ENCODE peak calls at places on chromosomes 5 and 9, in nine cellular contexts. M, P, U, Q, T, N, F, D and R are unnamed samples.

GRCh38 chr5:74017786-74018211 is 391.8 kb downstream of the ARHGEF28 start:
- DNase-seq in M (peak), F (peak), D (no peak), P (no peak), Q (peak), N (no peak), U (no peak), T (no peak), R (no peak)

GRCh38 chr5:163489745-163490075 is 15.7 kb upstream of the MAT2B start:
- DNase-seq in N (no peak), F (no peak), Q (no peak), P (no peak), U (no peak), T (no peak), D (no peak), M (no peak), R (no peak)

GRCh38 chr5:172719211-172719610 is 51.8 kb downstream of the DUSP1 start:
- DNase-seq in U (no peak), M (no peak), N (no peak), T (no peak), P (no peak), F (no peak), Q (no peak), D (no peak), R (no peak)

GRCh38 chr9:90029996-90030395 is 425.2 kb downstream of the GADD45G start:
- DNase-seq in M (no peak), F (no peak), N (no peak), U (no peak), D (no peak), P (no peak), Q (peak), T (no peak), R (no peak)

GRCh38 chr5:40914835-40915234 is 5.5 kb downstream of the C7 start:
- DNase-seq in Q (no peak), U (no peak), P (no peak), N (no peak), M (peak), F (no peak), D (no peak), T (no peak), R (no peak)

GRCh38 chr5:138536665-138537315 is 6.2 kb downstream of the ETF1 start:
- DNase-seq in Q (no peak), U (no peak), F (no peak), M (peak), N (no peak), P (no peak), T (no peak), D (no peak), R (no peak)

GRCh38 chr9:20284601-20285289 is 337.6 kb downstream of the MLLT3 start:
- DNase-seq in D (no peak), T (no peak), Q (no peak), U (no peak), P (no peak), N (no peak), M (no peak), F (no peak), R (no peak)

GRCh38 chr5:108788142-108788541 is 40.4 kb downstream of the FER start:
- DNase-seq in T (peak), M (no peak), F (no peak), Q (no peak), U (no peak), D (no peak), N (no peak), P (peak), R (no peak)

GRCh38 chr5:16869821-16870796 is 66.0 kb downstream of the MYO10 start:
- DNase-seq in P (no peak), U (no peak), D (no peak), F (no peak), T (no peak), N (no peak), Q (peak), M (no peak), R (no peak)

GRCh38 chr5:11719888-11720481 is 184.3 kb downstream of the CTNND2 start:
- DNase-seq in P (no peak), D (no peak), Q (peak), U (no peak), M (no peak), F (peak), T (peak), N (peak), R (peak)

GRCh38 chr9:122016309-122016708 is 76.8 kb downstream of the TTLL11 start:
- DNase-seq in D (no peak), U (no peak), T (no peak), P (no peak), F (no peak), N (no peak), M (no peak), Q (no peak), R (no peak)

GRCh38 chr5:111072949-111073682 is 1.6 kb downstream of the TSLP start:
- DNase-seq in T (peak), P (peak), U (peak), Q (no peak), M (peak), N (peak), F (peak), D (peak), R (no peak)

GRCh38 chr9:129291041-129291501 is 113.0 kb upstream of the IER5L start:
- DNase-seq in D (peak), P (peak), Q (no peak), N (no peak), T (no peak), M (no peak), U (no peak), F (no peak), R (no peak)

GRCh38 chr9:37636511-37637474 is 14.0 kb upstream of the FRMPD1 start:
- DNase-seq in D (no peak), P (no peak), F (no peak), U (no peak), Q (no peak), T (no peak), N (peak), M (no peak), R (no peak)

GRCh38 chr5:61162832-61163567 is 732 bp upstream of the SMIM15 start:
- DNase-seq in N (peak), D (no peak), P (no peak), Q (peak), F (peak), M (peak), T (no peak), U (no peak), R (peak)

GRCh38 chr9:116285320-116285719 is 131.7 kb downstream of the PAPPA start:
- DNase-seq in Q (no peak), M (no peak), P (no peak), D (no peak), U (no peak), F (no peak), T (no peak), N (no peak), R (no peak)

GRCh38 chr9:21465859-21466518 is 16.1 kb downstream of the IFNE start:
- DNase-seq in T (no peak), D (no peak), M (peak), N (no peak), Q (peak), F (peak), P (no peak), U (no peak), R (peak)

GRCh38 chr9:18605763-18606162 is 131.8 kb downstream of the ADAMTSL1 start:
- DNase-seq in T (peak), P (peak), N (peak), M (peak), Q (no peak), F (peak), D (no peak), U (no peak), R (no peak)

GRCh38 chr5:1315709-1316587 is 21.1 kb upstream of the TERT start:
- DNase-seq in T (peak), P (peak), U (peak), Q (peak), M (peak), F (no peak), N (peak), D (peak), R (peak)

GRCh38 chr5:44987026-44987425 is 178.3 kb downstream of the MRPS30 start:
- DNase-seq in D (no peak), M (no peak), P (no peak), N (no peak), Q (no peak), F (no peak), T (no peak), U (no peak), R (no peak)

DNA sequence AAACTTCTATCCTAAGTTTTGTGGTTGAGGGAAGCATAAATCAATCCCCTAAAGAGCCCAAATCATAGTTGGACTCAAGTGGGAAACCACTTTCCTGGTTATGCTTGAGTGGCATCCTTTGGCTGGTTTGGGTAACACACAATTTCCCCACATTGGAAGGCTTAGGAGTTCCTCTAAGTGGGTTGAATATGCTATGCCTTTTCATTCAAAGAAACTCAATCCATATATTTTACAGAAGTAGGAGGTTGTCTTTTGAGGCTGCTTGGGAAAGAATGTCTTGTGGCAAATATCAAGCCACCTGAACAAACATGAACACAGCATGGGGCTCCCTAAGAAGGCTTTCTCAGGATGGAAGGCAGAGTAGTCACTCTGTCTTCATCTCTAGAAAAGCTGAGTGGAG is 121.1 kb downstream of the SPATA31D1 start:
- DNase-seq in D (no peak), Q (no peak), U (no peak), N (no peak), M (no peak), F (no peak), P (no peak), T (no peak), R (no peak)
- TF ChIP-seq CTCF in D (no peak), Q (no peak), U (no peak), N (no peak), M (no peak), F (no peak), P (no peak), T (no peak), R (no peak)

GRCh38 chr5:55636177-55636576 is 75.9 kb downstream of the SLC38A9 start:
- DNase-seq in U (no peak), F (no peak), Q (no peak), M (peak), N (no peak), P (no peak), T (no peak), D (no peak), R (peak)

GRCh38 chr5:55633574-55634203 is 78.4 kb downstream of the SLC38A9 start:
- DNase-seq in P (no peak), M (peak), N (no peak), T (no peak), F (no peak), Q (peak), U (no peak), D (no peak), R (peak)

GRCh38 chr5:55634866-55635265 is 77.3 kb downstream of the SLC38A9 start:
- DNase-seq in F (no peak), P (no peak), T (no peak), U (no peak), D (no peak), M (no peak), Q (no peak), N (no peak), R (no peak)

GRCh38 chr5:55636711-55637110 is 75.4 kb downstream of the SLC38A9 start:
- DNase-seq in Q (peak), M (peak), F (peak), D (no peak), U (no peak), N (no peak), P (no peak), T (no peak), R (peak)

DNA sequence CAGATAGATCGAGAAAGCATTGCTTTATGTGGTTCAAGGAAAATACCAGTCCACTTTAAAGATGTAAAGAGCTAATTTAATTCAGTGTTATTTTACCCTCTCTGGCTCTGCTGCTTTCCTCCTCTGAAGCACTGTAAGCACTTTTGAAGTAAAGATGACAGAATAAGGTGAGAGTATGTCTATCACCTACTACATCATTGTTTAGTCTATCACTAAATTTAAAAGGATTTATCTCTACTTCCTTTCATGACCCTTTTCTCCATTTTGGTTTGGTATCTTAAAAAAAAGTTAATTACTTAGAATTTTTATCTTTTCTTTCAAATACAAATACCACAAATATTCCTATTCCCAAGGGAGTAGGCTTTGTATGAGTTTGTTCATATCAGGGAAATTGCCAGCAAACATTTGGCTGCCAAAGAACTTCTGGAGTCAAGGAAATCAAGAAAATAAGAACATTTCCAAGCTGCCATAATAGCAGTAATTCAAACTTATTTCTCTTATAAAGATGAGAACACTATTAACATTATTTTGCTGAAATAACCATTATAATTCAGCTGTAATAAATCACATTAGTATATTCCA is 77.8 kb downstream of the SLC38A9 start:
- DNase-seq in N (peak), Q (no peak), F (peak), M (peak), U (no peak), T (no peak), D (no peak), P (no peak), R (no peak)
- H3K4me3 ChIP-seq in N (no peak), Q (peak), F (no peak), M (no peak), U (no peak), T (no peak), D (no peak), P (peak), R (no peak)

DNA sequence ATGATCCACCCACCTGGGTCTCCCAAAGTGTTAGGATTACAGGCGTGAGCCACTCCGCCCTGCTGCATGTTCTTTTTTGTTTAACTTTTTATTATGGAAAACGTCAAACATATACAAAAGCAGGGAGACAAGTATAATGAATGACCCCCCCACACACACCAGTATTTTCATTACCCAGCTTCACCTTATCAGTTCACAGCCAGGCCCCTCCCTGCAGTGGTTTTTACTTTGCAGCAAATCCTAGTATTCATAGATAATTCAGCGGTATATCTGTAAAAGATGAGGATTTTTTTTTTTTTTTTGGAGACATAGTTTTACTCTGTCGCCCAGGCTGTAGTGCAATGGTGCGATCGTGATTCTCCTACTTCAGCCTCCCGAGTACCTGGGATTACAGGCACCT is 2.3 kb downstream of the POMT1 start:
- DNase-seq in M (no peak), T (no peak), D (no peak), F (no peak), N (no peak), Q (no peak), P (no peak), U (no peak), R (no peak)
- TF ChIP-seq CTCF in M (no peak), T (no peak), D (no peak), F (no peak), N (no peak), Q (no peak), P (no peak), U (no peak), R (no peak)

GRCh38 chr5:78621269-78621871 is 27.2 kb downstream of the LHFPL2 start:
- DNase-seq in Q (no peak), P (no peak), M (no peak), N (no peak), F (no peak), T (no peak), D (no peak), U (no peak), R (no peak)
- H3K4me3 ChIP-seq in Q (no peak), P (no peak), M (no peak), N (no peak), F (no peak), T (no peak), D (no peak), U (no peak), R (no peak)

GRCh38 chr9:126563556-126563955 is 50.2 kb upstream of the LMX1B start:
- DNase-seq in Q (no peak), F (no peak), U (no peak), N (no peak), D (no peak), M (no peak), P (no peak), T (no peak), R (no peak)

GRCh38 chr9:126564128-126564527 is 49.6 kb upstream of the LMX1B start:
- DNase-seq in T (no peak), P (no peak), Q (no peak), D (no peak), M (no peak), N (no peak), U (no peak), F (no peak), R (no peak)

GRCh38 chr9:126561582-126561981 is 52.1 kb upstream of the LMX1B start:
- DNase-seq in N (no peak), F (no peak), D (no peak), T (no peak), Q (no peak), P (no peak), U (no peak), M (peak), R (no peak)

GRCh38 chr9:126565336-126566128 is 48.2 kb upstream of the LMX1B start:
- DNase-seq in N (no peak), U (no peak), M (no peak), D (no peak), P (no peak), Q (no peak), T (no peak), F (no peak), R (no peak)

DNA sequence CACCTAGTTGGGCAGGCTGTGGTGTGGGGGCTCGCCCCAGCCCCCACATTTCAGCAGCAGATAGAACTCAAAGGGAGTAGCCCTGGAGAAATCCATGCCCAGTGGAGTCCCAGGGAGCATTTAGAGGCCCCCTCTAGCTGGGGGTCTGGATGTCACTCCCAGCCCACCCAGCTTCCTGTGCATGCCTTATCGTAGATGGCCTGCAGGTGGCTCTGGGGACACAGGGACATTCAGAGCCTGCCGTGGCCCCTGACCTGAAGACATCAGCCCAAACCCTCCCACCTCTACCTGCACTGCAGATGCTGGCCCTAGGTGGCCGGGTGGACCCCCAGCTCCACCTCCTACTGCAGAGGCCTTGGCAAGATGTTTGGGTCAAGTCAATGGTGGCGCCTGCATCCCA is 49.0 kb upstream of the LMX1B start:
- DNase-seq in M (no peak), F (no peak), D (no peak), Q (no peak), U (no peak), N (no peak), P (no peak), T (no peak), R (no peak)
- TF ChIP-seq CTCF in M (peak), F (no peak), D (no peak), Q (peak), U (no peak), N (no peak), P (no peak), T (no peak), R (no peak)

DNA sequence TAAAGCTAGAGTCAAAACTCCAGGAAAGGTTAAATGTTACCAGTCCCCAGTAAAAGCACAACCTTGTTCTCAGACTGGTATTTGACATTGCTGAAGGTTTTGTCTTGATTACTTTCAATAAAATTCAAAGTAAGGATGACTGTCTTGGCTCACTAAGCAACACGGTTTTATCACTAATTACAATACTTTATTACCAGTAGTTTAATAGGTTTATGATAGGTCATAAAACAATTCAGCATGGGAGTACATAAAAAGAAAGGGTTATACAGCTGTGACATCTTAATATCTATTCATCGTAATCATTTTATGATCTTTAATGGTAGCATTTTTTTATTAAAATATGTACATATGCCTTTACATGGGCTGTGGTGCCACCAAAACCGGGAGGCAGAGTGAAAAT is 370.7 kb upstream of the IRX2 start:
- DNase-seq in T (no peak), M (no peak), U (no peak), D (no peak), P (no peak), N (no peak), F (no peak), Q (no peak), R (peak)
- H3K4me3 ChIP-seq in T (no peak), M (no peak), U (no peak), D (no peak), P (no peak), N (no peak), F (no peak), Q (no peak), R (no peak)

GRCh38 chr5:144820285-144820684 is 649.6 kb downstream of the KCTD16 start:
- DNase-seq in U (no peak), M (no peak), T (no peak), P (no peak), F (no peak), D (no peak), Q (no peak), N (no peak), R (no peak)

GRCh38 chr5:144812770-144813169 is 642.1 kb downstream of the KCTD16 start:
- DNase-seq in Q (peak), M (peak), U (no peak), D (no peak), P (no peak), F (peak), N (no peak), T (no peak), R (no peak)

DNA sequence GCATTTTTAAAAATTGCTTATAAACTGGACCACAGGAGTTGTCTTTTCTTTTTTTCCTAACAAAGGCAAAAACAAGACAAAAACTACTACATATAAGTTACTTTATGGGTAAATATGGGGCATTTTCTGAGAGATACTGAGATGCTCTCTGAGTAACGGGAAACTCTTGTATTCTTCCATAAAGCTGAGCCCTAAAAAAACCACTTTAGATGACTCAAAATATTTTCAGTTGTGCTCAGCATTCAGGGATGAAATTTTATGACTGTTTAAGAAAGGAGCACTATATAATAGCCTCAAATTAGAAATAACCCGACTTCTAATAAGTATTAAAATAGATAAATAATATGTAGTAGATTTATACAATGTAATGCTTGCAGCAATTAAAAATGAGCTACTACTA is 644.5 kb downstream of the KCTD16 start:
- DNase-seq in P (no peak), F (no peak), U (no peak), D (no peak), Q (no peak), N (no peak), T (no peak), M (no peak), R (no peak)
- TF ChIP-seq CTCF in P (no peak), F (no peak), U (no peak), D (no peak), Q (no peak), N (no peak), T (no peak), M (no peak), R (no peak)

DNA sequence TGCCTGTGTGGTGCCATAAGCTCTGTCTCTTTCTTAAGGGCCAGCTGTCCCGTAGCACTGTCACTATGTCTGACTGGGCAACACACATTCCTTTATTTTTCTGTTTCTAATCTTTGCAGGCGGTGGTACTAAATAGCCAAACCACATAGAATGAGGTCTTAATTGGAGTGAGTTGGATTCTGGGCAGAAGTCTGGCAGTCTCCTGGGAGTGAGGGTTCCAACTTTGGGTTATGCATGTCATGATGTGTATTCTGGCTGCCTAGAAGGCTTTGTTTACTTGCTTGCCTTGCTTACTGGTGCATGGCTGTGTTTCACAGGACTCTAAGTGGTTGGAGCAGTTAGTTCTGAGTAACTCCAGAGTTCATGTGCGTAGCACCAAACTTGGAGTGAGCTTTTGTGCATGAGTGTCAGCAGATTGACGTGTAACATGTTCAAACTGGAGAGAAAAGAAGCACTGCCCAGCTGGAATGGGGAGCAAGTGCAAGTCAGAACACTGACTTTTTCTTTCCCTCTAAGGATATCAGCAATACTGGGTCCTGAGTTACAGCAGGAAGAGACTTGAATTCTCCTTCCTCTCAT is 185.9 kb downstream of the PCSK1 start:
- DNase-seq in T (peak), U (no peak), D (no peak), Q (no peak), F (no peak), P (peak), N (no peak), M (peak), R (peak)
- H3K4me3 ChIP-seq in T (no peak), U (no peak), D (no peak), Q (no peak), F (no peak), P (peak), N (no peak), M (no peak), R (no peak)